ENCODE peak calls at places on chromosomes 3 and 15, in six cellular contexts. F, P, O, D, E and I are unnamed samples.
A peak's percentile ranks its signal among the peaks of the same experiment; 100 is the strongest.

GRCh38 chr3:140292154-140292553 is 357.2 kb downstream of the CLSTN2 start:
- DNase-seq in F (peak; percentile 22), P (no peak), O (no peak), D (no peak), E (peak; percentile 66), I (peak; percentile 27)

GRCh38 chr15:80536231-80536630 is 132.0 kb downstream of the ARNT2 start:
- DNase-seq in F (no peak), P (no peak), O (no peak), D (no peak), E (no peak), I (no peak)

GRCh38 chr3:12175137-12175593 is 16.5 kb upstream of the TIMP4 start:
- DNase-seq in F (peak; percentile 32), P (no peak), O (no peak), D (no peak), E (peak; percentile 57), I (peak; percentile 44)

GRCh38 chr3:139982404-139982803 is 47.4 kb downstream of the CLSTN2 start:
- DNase-seq in F (no peak), P (no peak), O (no peak), D (no peak), E (peak; percentile 1), I (peak; percentile 22)

GRCh38 chr15:68818671-68819450 is 1.8 kb downstream of the ANP32A start:
- DNase-seq in F (peak; percentile 49), P (peak; percentile 57), O (no peak), D (peak; percentile 48), E (peak; percentile 45), I (peak; percentile 58)

GRCh38 chr3:155701882-155702465 is 42.9 kb downstream of the PLCH1 start:
- DNase-seq in F (peak; percentile 66), P (peak; percentile 60), O (no peak), D (no peak), E (peak; percentile 74), I (peak; percentile 95)

GRCh38 chr3:102926618-102927017 is 491.8 kb downstream of the ZPLD1 start:
- DNase-seq in F (no peak), P (no peak), O (no peak), D (no peak), E (no peak), I (no peak)

GRCh38 chr15:101283931-101284330 is 6.6 kb upstream of the SELENOS start:
- DNase-seq in F (no peak), P (no peak), O (no peak), D (no peak), E (no peak), I (no peak)

GRCh38 chr3:43773273-43774104 is 82.8 kb downstream of the ABHD5 start:
- DNase-seq in F (peak; percentile 38), P (no peak), O (no peak), D (no peak), E (no peak), I (peak; percentile 47)

GRCh38 chr3:123724306-123724705 is 139.5 kb upstream of the HACD2 start:
- DNase-seq in F (peak; percentile 42), P (peak; percentile 17), O (no peak), D (no peak), E (peak; percentile 45), I (peak; percentile 44)

GRCh38 chr3:44078863-44079262 is 162.8 kb upstream of the TOPAZ1 start:
- DNase-seq in F (no peak), P (no peak), O (no peak), D (no peak), E (no peak), I (no peak)

GRCh38 chr15:96474274-96474673 is 143.8 kb downstream of the NR2F2 start:
- DNase-seq in F (no peak), P (no peak), O (no peak), D (no peak), E (no peak), I (no peak)

GRCh38 chr3:194754091-194754490 is 68.4 kb downstream of the FAM43A start:
- DNase-seq in F (no peak), P (no peak), O (no peak), D (no peak), E (no peak), I (no peak)

GRCh38 chr3:98596087-98596486 is 2.7 kb upstream of the CPOX start:
- DNase-seq in F (no peak), P (no peak), O (no peak), D (no peak), E (no peak), I (no peak)

GRCh38 chr3:124033360-124034015 is 41.6 kb upstream of the ROPN1 start:
- DNase-seq in F (peak; percentile 60), P (peak; percentile 22), O (no peak), D (no peak), E (no peak), I (peak; percentile 63)